ENCODE peak calls at places on chromosome 3, in seven cellular contexts. A is neural progenitor cell, J is neuronal stem cell, N is IMR-90, V is GM23248, D is HCT116, G is mammary epithelial cell. T is an unnamed sample.

GRCh38 chr3:127822166-127822835 is at the start of gene MGLL:
- DNase-seq in V (peak), G (peak), A (peak), J (peak), D (no peak), N (peak), T (peak)

GRCh38 chr3:133574260-133574881 is 885 bp downstream of the CDV3 start:
- DNase-seq in A (peak), J (peak), V (peak), N (peak), D (no peak), G (peak), T (peak)

GRCh38 chr3:45547764-45548683 is 46.5 kb upstream of the LIMD1 start:
- DNase-seq in A (no peak), D (no peak), J (no peak), V (peak), N (no peak), G (no peak), T (no peak)

GRCh38 chr3:28172748-28173147 is 68.7 kb upstream of the CMC1 start:
- DNase-seq in N (no peak), V (no peak), J (no peak), A (no peak), G (no peak), D (no peak), T (no peak)

GRCh38 chr3:172106989-172107388 is 67.6 kb downstream of the FNDC3B start:
- DNase-seq in N (no peak), D (no peak), G (no peak), A (no peak), J (no peak), V (no peak), T (no peak)

GRCh38 chr3:51937611-51938450 is 3.9 kb downstream of the RRP9 start:
- DNase-seq in V (no peak), N (no peak), A (no peak), J (no peak), G (no peak), D (no peak), T (no peak)

GRCh38 chr3:45092132-45093031 is 53.8 kb downstream of the CDCP1 start:
- DNase-seq in V (peak), N (peak), A (no peak), D (peak), G (peak), J (no peak), T (peak)

GRCh38 chr3:42871592-42872196 is 4.0 kb downstream of the CYP8B1 start:
- DNase-seq in N (no peak), J (no peak), G (no peak), D (no peak), V (no peak), A (no peak), T (no peak)

GRCh38 chr3:102069211-102069662 is 219.9 kb downstream of the NFKBIZ start:
- DNase-seq in G (peak), V (peak), J (no peak), D (no peak), N (peak), A (no peak), T (peak)

GRCh38 chr3:196604548-196604947 is 34.9 kb upstream of the NRROS start:
- DNase-seq in N (no peak), V (no peak), A (no peak), D (no peak), J (no peak), G (no peak), T (no peak)

GRCh38 chr3:182795383-182795782 is 2.1 kb downstream of the ATP11B start:
- DNase-seq in N (no peak), V (peak), J (no peak), D (no peak), G (peak), A (no peak), T (peak)
- H3K27ac ChIP-seq in N (no peak), V (peak), J (no peak), D (no peak), G (peak), A (no peak), T (no peak)

GRCh38 chr3:5231536-5231935 is 44.0 kb downstream of the EDEM1 start:
- DNase-seq in D (no peak), A (no peak), G (no peak), V (no peak), J (no peak), N (no peak), T (no peak)

GRCh38 chr3:5231067-5231466 is 43.6 kb downstream of the EDEM1 start:
- DNase-seq in A (no peak), J (no peak), N (no peak), D (no peak), G (no peak), V (no peak), T (no peak)

GRCh38 chr3:5232570-5232969 is 45.1 kb downstream of the EDEM1 start:
- DNase-seq in V (no peak), G (no peak), N (no peak), D (no peak), A (peak), J (no peak), T (no peak)

GRCh38 chr3:5235655-5236054 is 48.1 kb downstream of the EDEM1 start:
- DNase-seq in D (no peak), G (no peak), V (no peak), A (no peak), J (no peak), N (no peak), T (no peak)

GRCh38 chr3:5233026-5233425 is 45.5 kb downstream of the EDEM1 start:
- DNase-seq in J (no peak), G (no peak), A (no peak), N (no peak), V (no peak), D (no peak), T (no peak)
- H2AFZ ChIP-seq in J (no peak), G (no peak), A (no peak), N (peak), V (no peak), D (no peak), T (no peak)

GRCh38 chr3:13277860-13278531 is 142.1 kb downstream of the NUP210 start:
- DNase-seq in G (peak), J (no peak), D (no peak), V (peak), A (no peak), N (peak), T (peak)
- H3K27ac ChIP-seq in G (no peak), J (no peak), D (no peak), V (no peak), A (no peak), N (no peak), T (no peak)

DNA sequence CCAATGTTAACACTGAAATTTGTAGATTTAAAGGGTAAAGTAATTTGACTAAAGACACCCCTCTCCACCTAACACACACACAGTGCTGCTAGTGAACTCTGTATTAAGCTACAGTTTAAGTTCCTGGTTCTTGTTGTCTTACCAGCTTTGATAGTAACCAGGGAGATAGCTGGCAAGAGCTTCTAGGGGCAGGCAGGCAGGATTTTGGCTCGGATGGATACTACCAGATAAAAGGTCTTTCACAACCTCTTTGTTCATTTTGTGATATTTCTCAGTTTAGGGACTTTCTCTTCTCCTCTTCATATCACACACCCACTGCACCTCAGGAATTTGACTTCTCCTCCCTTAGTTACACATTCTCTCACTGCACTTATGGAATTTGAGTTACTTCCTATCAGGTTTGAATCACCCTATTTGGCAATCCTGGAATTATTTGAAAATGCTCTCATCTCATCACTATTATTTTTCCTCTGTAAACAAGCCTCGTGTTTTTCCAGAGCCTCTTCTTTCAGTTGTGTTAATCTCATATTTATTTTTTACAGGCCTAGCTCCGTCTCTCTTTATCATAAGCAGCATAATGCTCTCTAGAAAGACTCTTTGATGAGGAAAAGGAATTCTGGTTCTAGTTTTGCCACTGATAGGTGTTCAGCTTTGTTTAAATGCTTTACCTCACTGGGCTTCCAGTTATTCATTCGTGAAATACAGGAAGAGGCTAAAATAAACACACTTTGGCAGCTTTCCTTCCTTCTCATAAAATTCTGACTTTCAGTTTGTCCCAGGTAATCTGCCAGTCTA is 23.0 kb upstream of the CLDN1 start:
- DNase-seq in N (peak), J (no peak), A (peak), D (no peak), V (peak), G (peak), T (peak)
- H2AFZ ChIP-seq in N (peak), J (no peak), A (no peak), D (peak), V (peak), G (peak), T (no peak)

GRCh38 chr3:35641920-35642532 is 2.7 kb downstream of the ARPP21 start:
- DNase-seq in D (no peak), J (no peak), A (no peak), G (no peak), N (no peak), V (no peak), T (no peak)

GRCh38 chr3:35639251-35640185 is at the start of gene ARPP21:
- DNase-seq in J (peak), G (no peak), V (no peak), A (peak), N (no peak), D (no peak), T (peak)

GRCh38 chr3:35638640-35639250 is 580 bp upstream of the ARPP21 start:
- DNase-seq in V (no peak), G (no peak), D (no peak), N (no peak), J (no peak), A (no peak), T (no peak)

GRCh38 chr3:35640736-35641135 is 1.4 kb downstream of the ARPP21 start:
- DNase-seq in N (no peak), J (no peak), G (no peak), A (no peak), D (no peak), V (no peak), T (no peak)

DNA sequence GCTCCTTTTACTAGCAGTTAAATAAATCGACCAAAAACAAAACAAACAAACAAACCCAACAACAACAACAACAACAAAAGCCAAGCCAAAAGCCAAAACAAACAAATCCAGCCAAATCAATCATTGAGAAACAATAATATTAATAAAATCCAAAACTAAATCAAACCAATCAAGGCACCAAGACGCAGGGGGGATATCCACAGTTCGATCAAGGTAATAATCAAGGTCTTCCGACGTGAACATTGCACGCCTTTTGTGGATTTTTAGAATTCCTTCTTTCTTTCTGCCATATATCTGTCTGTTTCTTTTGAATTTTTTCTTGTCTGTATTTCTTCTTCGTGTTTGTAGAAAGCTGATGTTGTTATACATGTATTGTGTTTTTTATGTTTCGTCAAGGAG is 860 bp downstream of the ARPP21 start:
- DNase-seq in J (no peak), V (no peak), A (no peak), G (no peak), D (no peak), N (no peak), T (no peak)
- H3K27ac ChIP-seq in J (no peak), V (no peak), A (no peak), G (no peak), D (no peak), N (no peak), T (no peak)

GRCh38 chr3:189655617-189656016 is 24.4 kb downstream of the TP63 start:
- DNase-seq in A (no peak), V (no peak), D (no peak), G (no peak), J (no peak), N (no peak), T (no peak)

GRCh38 chr3:189646902-189647542 is 15.8 kb downstream of the TP63 start:
- DNase-seq in D (no peak), N (no peak), G (no peak), J (no peak), A (no peak), V (no peak), T (no peak)

DNA sequence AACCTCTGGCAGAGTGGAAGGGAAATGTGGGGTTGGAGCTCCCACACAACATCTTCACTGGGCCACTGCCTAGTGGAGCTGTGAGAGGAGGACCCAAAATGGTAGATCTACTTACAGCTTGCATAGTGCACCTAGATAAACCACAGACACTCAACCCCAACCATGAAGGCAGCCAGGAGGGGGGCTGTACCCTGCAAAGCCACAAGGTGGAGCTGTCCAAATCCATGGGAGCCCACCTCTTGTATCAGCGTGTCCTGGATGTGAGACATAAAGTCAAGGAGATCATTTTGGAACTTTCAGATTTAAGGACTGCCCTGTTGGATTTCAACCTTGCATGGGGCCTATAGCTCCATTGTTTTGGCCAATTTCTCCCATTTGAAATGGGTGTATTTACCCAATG is 20.9 kb downstream of the TP63 start:
- DNase-seq in A (peak), D (peak), V (peak), N (peak), G (peak), J (no peak), T (peak)
- H2AFZ ChIP-seq in A (no peak), D (no peak), V (no peak), N (no peak), G (no peak), J (no peak), T (no peak)

DNA sequence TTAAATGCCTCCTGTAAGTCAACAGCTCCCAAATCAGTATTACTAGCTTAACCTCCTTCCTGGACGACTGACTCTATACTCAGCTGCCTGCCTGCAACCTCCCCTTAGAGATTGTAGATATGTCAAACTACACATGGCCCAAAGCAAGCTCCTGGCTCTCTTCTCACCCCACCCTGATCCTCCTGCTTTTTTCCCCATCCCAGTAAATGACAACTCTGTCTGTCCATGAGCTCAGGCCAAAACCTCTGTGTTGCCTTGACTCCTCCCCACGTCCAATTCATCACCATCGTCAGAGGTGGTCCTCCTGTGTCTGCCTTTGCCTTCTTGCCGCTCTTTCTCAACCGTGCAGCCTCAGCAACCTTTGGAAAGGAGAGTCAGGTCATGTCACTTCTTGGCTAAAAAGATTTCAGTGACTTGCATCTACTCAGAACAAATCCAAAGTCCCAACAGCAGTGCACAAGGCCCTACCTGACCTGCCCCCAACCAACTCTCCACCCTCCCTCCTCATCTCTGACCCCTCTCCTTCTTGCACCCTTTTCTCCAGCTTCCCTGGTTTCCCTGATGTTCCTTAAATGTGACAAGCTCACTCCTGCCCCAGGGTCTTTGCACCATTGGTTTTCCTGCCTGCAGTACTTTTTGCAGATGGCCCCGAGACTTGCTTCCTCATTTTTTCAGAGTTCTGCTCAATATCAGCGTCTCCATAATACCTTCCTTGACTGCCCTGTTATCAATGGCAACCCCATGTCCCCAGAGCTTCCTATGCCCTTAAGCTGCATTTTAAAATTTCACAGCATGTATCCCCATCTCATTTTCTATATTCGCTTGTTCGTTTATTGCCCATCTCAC is 52.8 kb downstream of the LSM3 start:
- DNase-seq in A (no peak), N (no peak), G (no peak), D (no peak), J (no peak), V (no peak), T (no peak)
- H3K27ac ChIP-seq in A (no peak), N (peak), G (no peak), D (no peak), J (no peak), V (no peak), T (no peak)

DNA sequence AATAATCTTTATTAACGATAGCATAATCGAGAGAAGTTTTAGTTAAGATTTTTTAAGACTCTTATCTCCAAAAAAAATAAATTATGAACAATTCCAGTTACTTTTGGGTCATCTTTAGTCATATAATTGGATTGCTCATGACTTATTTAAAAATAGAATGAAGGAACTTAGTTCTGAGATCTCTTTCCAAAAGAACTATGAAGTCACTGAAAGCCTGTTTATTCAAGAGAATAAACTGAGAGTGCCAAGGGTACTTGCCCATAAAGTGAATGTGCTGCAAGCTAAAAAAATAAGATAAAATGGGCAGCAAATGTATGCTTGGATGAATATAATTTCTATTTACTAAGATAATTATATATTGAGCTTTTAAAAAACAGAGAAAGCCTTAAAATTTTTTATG is 176.5 kb upstream of the PLSCR5 start:
- DNase-seq in G (no peak), D (no peak), A (no peak), N (peak), J (no peak), V (peak), T (no peak)
- H2AFZ ChIP-seq in G (no peak), D (no peak), A (no peak), N (no peak), J (no peak), V (peak), T (no peak)